ENCODE peak calls at places on chromosomes 12 and 14, in ten cellular contexts. A, D, C, Z, H, L, W, E, S and O are unnamed samples.
A peak's percentile ranks its signal among the peaks of the same experiment; 100 is the strongest.

GRCh38 chr12:123164222-123164621 is 13.3 kb upstream of the PITPNM2 start:
- DNase-seq in A (no peak), D (no peak), C (no peak), Z (no peak), H (no peak), L (no peak), W (no peak), E (no peak), S (no peak), O (no peak)

GRCh38 chr12:47652491-47653234 is 53.2 kb downstream of the RPAP3 start:
- DNase-seq in A (no peak), D (no peak), C (no peak), Z (no peak), H (no peak), L (no peak), W (no peak), E (no peak), S (peak; percentile 28), O (no peak)

GRCh38 chr12:31715283-31715825 is 13.5 kb downstream of the AMN1 start:
- DNase-seq in A (peak; percentile 33), D (no peak), C (no peak), Z (no peak), H (no peak), L (no peak), W (no peak), E (no peak), S (no peak), O (peak; percentile 49)

GRCh38 chr14:77458249-77458950 is 507 bp downstream of the AHSA1 start:
- DNase-seq in A (peak; percentile 18), D (no peak), C (peak; percentile 0), Z (peak; percentile 39), H (peak; percentile 14), L (no peak), W (peak; percentile 62), E (peak; percentile 25), S (no peak), O (no peak)

GRCh38 chr14:77011226-77011762 is 17.2 kb downstream of the IRF2BPL start:
- DNase-seq in A (no peak), D (no peak), C (no peak), Z (no peak), H (no peak), L (no peak), W (no peak), E (no peak), S (no peak), O (no peak)

GRCh38 chr12:49190317-49190716 is 1.4 kb upstream of the TUBA1A start:
- DNase-seq in A (no peak), D (no peak), C (no peak), Z (no peak), H (no peak), L (no peak), W (no peak), E (no peak), S (peak; percentile 58), O (no peak)

GRCh38 chr14:38171197-38171596 is 36.5 kb upstream of the SSTR1 start:
- DNase-seq in A (peak; percentile 33), D (no peak), C (no peak), Z (no peak), H (no peak), L (no peak), W (no peak), E (peak; percentile 39), S (no peak), O (no peak)

GRCh38 chr12:29611906-29612305 is 114.4 kb upstream of the OVCH1 start:
- DNase-seq in A (peak; percentile 84), D (no peak), C (no peak), Z (peak; percentile 42), H (no peak), L (no peak), W (no peak), E (peak; percentile 93), S (no peak), O (no peak)

GRCh38 chr14:75804570-75805275 is 143.7 kb downstream of the TTLL5 start:
- DNase-seq in A (no peak), D (no peak), C (no peak), Z (no peak), H (no peak), L (no peak), W (no peak), E (no peak), S (no peak), O (no peak)

GRCh38 chr12:29581641-29582040 is 84.2 kb upstream of the OVCH1 start:
- DNase-seq in A (peak; percentile 91), D (no peak), C (no peak), Z (no peak), H (no peak), L (no peak), W (no peak), E (peak; percentile 75), S (no peak), O (no peak)

GRCh38 chr12:87202189-87202588 is 827.0 kb downstream of the C12orf50 start:
- DNase-seq in A (no peak), D (no peak), C (no peak), Z (no peak), H (no peak), L (no peak), W (no peak), E (no peak), S (no peak), O (no peak)

DNA sequence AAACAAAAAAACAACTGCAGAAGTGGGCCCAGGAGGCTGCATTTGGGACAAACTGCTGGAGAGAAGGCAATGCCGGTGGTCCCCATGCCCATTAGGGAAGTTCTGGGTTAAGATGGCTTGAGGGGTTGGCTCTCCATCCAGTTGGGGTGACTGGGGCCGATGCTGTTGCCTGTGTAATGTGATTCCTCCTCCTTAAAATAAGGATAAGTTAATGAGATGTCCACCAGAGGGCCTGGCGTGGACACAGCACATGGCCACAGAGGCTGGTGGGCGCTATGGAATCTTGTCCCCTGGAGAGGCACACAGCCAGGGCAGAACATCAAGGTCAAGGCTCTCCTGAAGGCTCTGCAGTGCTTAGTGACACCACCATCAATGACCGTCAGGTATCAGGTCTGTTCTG is 1.0 kb upstream of the TESC start:
- DNase-seq in A (peak; percentile 16), D (no peak), C (no peak), Z (no peak), H (no peak), L (no peak), W (no peak), E (peak; percentile 11), S (no peak), O (no peak)
- TF ChIP-seq CTCF in A (peak; percentile 38), D (peak; percentile 45), C (no peak), Z (peak; percentile 28), H (peak; percentile 50), L (no peak), W (no peak), E (peak; percentile 34), S (no peak), O (no peak)

GRCh38 chr14:90630407-90630806 is 185.8 kb downstream of the TTC7B start:
- DNase-seq in A (no peak), D (no peak), C (no peak), Z (no peak), H (no peak), L (no peak), W (no peak), E (no peak), S (no peak), O (no peak)
- TF ChIP-seq CTCF in A (no peak), D (no peak), C (no peak), Z (no peak), H (no peak), L (no peak), W (no peak), E (no peak), S (no peak), O (no peak)

GRCh38 chr14:63045612-63046320 is 508 bp upstream of the KCNH5 start:
- DNase-seq in A (peak; percentile 40), D (peak; percentile 76), C (no peak), Z (peak; percentile 42), H (peak; percentile 73), L (no peak), W (no peak), E (peak; percentile 21), S (peak; percentile 32), O (peak; percentile 9)
- TF ChIP-seq CTCF in A (no peak), D (peak; percentile 46), C (no peak), Z (peak; percentile 0), H (no peak), L (peak; percentile 5), W (no peak), E (no peak), S (no peak), O (no peak)

GRCh38 chr12:69115955-69116354 is 123.4 kb upstream of the CPSF6 start:
- DNase-seq in A (no peak), D (no peak), C (no peak), Z (no peak), H (no peak), L (no peak), W (no peak), E (no peak), S (no peak), O (no peak)

GRCh38 chr12:69120331-69120730 is 119.0 kb upstream of the CPSF6 start:
- DNase-seq in A (no peak), D (no peak), C (no peak), Z (no peak), H (no peak), L (no peak), W (no peak), E (no peak), S (no peak), O (no peak)

GRCh38 chr12:69119770-69120169 is 119.6 kb upstream of the CPSF6 start:
- DNase-seq in A (no peak), D (no peak), C (no peak), Z (no peak), H (no peak), L (no peak), W (no peak), E (no peak), S (no peak), O (no peak)

GRCh38 chr12:69115099-69115498 is 124.3 kb upstream of the CPSF6 start:
- DNase-seq in A (no peak), D (no peak), C (no peak), Z (no peak), H (no peak), L (no peak), W (no peak), E (no peak), S (no peak), O (no peak)

DNA sequence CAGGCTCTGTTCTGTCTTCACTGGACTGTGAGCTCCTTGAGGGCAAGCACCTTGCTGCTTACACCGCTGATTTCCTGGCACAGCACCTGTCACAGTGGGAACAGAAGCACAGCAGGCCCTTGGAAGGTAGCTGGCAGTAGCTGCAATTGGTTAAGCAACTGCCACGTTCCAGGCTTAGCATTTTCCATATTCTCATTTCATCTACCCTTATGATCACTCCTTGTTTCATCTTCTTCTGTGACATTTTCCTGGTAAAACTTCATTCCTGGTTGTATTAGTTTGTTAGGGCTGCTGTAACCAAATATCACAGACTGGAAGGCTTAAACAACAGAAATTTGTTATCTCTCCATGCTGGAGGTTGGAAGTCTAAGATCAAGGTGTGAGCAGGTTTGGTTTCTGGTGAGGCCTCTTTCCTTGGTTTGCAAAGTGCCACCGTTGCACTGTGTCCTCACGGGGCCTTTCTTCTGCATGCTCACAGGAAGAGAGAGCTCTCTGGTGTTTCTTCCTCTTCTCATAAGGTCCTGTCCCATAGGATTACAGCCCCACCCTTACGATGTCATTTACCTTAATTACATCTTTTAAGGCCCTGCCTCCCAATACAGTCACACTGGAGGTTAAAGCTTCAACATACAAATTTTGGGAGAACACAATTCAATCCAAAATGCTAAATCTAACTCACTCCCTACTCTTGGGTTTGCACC is 121.7 kb upstream of the CPSF6 start:
- DNase-seq in A (no peak), D (no peak), C (no peak), Z (no peak), H (no peak), L (no peak), W (no peak), E (no peak), S (no peak), O (no peak)
- TF ChIP-seq CTCF in A (no peak), D (no peak), C (no peak), Z (no peak), H (no peak), L (no peak), W (no peak), E (no peak), S (no peak), O (no peak)

GRCh38 chr14:36646664-36647416 is 14.8 kb upstream of the PAX9 start:
- DNase-seq in A (no peak), D (peak; percentile 24), C (no peak), Z (peak; percentile 38), H (no peak), L (no peak), W (no peak), E (no peak), S (no peak), O (peak; percentile 10)
- TF ChIP-seq CTCF in A (peak; percentile 19), D (peak; percentile 44), C (no peak), Z (peak; percentile 47), H (peak; percentile 50), L (no peak), W (no peak), E (no peak), S (no peak), O (no peak)